ENCODE peak calls at places on chromosomes 6 and 20, in four cellular contexts. G, B, J and R are unnamed samples.

GRCh38 chr20:55095745-55096450 is 620.5 kb downstream of the DOK5 start:
- DNase-seq in B (no peak), G (no peak), J (no peak), R (no peak)

GRCh38 chr6:141406761-141407160 is 726.0 kb upstream of the GJE1 start:
- DNase-seq in J (no peak), G (no peak), B (no peak), R (no peak)

GRCh38 chr6:43716099-43716498 is 28.5 kb upstream of the MRPS18A start:
- DNase-seq in G (peak), J (no peak), B (no peak), R (peak)

GRCh38 chr6:80454197-80454596 is 347.7 kb downstream of the BCKDHB start:
- DNase-seq in J (peak), B (no peak), G (no peak), R (no peak)

GRCh38 chr6:14862845-14863244 is 383.0 kb upstream of the JARID2 start:
- DNase-seq in B (no peak), G (no peak), J (no peak), R (no peak)

GRCh38 chr6:63573899-63574553 is 1.7 kb downstream of the LOC128125822 start:
- DNase-seq in B (peak), G (no peak), J (peak), R (peak)

GRCh38 chr20:42179768-42180167 is 561.6 kb upstream of the CHD6 start:
- DNase-seq in B (no peak), J (no peak), G (no peak), R (no peak)

GRCh38 chr6:105949939-105950582 is 136.1 kb upstream of the PRDM1 start:
- DNase-seq in J (no peak), G (no peak), B (no peak), R (no peak)

GRCh38 chr6:154766993-154767392 is 33.8 kb downstream of the SCAF8 start:
- DNase-seq in J (no peak), G (no peak), B (no peak), R (no peak)

GRCh38 chr6:7243188-7243942 is 69.6 kb downstream of the SSR1 start:
- DNase-seq in J (peak), B (peak), G (peak), R (peak)

GRCh38 chr20:1624811-1625690 is 5.2 kb upstream of the SIRPB1 start:
- DNase-seq in J (no peak), B (no peak), G (no peak), R (no peak)

GRCh38 chr6:21753571-21754108 is 160.1 kb downstream of the SOX4 start:
- DNase-seq in B (no peak), J (no peak), G (no peak), R (no peak)

GRCh38 chr20:17956099-17956685 is 12.4 kb downstream of the SNX5 start:
- DNase-seq in J (no peak), G (no peak), B (no peak), R (peak)

GRCh38 chr6:149723771-149724417 is 6.0 kb upstream of the LATS1 start:
- DNase-seq in B (no peak), G (peak), J (peak), R (peak)

GRCh38 chr20:25062841-25063240 is 4.9 kb upstream of the ACSS1 start:
- DNase-seq in J (no peak), G (peak), B (no peak), R (no peak)

GRCh38 chr6:6057442-6058053 is 50.8 kb upstream of the NRN1 start:
- DNase-seq in J (peak), B (no peak), G (no peak), R (peak)

GRCh38 chr6:84842526-84843161 is 78.2 kb upstream of the TBX18 start:
- DNase-seq in G (no peak), J (peak), B (no peak), R (no peak)

GRCh38 chr20:7806831-7807230 is 133.4 kb downstream of the HAO1 start:
- DNase-seq in J (no peak), B (no peak), G (no peak), R (no peak)

GRCh38 chr20:11001767-11002540 is 328.2 kb upstream of the JAG1 start:
- DNase-seq in B (no peak), G (no peak), J (peak), R (no peak)

GRCh38 chr20:58515240-58516212 is at the start of gene APCDD1L:
- DNase-seq in J (no peak), B (no peak), G (no peak), R (no peak)

GRCh38 chr6:82331031-82331773 is 32.4 kb upstream of the TPBG start:
- DNase-seq in J (no peak), G (no peak), B (no peak), R (no peak)

GRCh38 chr20:31693987-31694661 is 28.5 kb downstream of the BCL2L1 start:
- DNase-seq in G (no peak), J (no peak), B (no peak), R (no peak)

GRCh38 chr20:16063876-16064275 is 509.4 kb downstream of the KIF16B start:
- DNase-seq in J (no peak), G (no peak), B (no peak), R (no peak)

GRCh38 chr20:36167826-36168634 is 13.5 kb downstream of the EPB41L1 start:
- DNase-seq in B (no peak), J (no peak), G (no peak), R (no peak)

GRCh38 chr20:57934007-57934805 is 224.4 kb upstream of the PMEPA1 start:
- DNase-seq in G (no peak), J (no peak), B (no peak), R (no peak)

GRCh38 chr6:169341065-169341464 is 87.4 kb upstream of the THBS2 start:
- DNase-seq in J (no peak), B (no peak), G (no peak), R (no peak)

GRCh38 chr6:50654155-50654554 is 59.2 kb upstream of the TFAP2D start:
- DNase-seq in G (no peak), B (no peak), J (no peak), R (no peak)

GRCh38 chr20:45294003-45294368 is 12.7 kb upstream of the RBPJL start:
- DNase-seq in B (no peak), J (no peak), G (no peak), R (no peak)
- TF ChIP-seq CTCF in B (no peak), J (no peak), G (no peak), R (no peak)

DNA sequence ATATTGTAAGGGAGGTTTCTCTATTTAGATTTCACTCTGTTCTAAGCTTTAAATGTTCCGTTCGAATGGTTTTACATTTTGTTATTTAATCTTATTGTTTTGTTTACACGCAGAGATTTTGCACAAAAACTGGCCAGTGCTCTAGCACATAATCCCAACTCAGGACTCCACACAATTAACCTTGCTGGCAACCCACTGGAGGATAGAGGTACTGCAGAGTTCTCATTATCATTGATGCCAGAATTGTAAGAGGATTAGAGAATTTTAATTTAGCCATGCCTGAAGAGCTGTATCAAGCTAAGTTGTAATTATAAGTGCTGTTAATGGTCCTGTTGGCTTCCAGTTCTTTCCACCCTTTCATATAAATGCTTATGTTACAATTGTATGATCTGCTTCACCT is 179.7 kb upstream of the SCGN start:
- DNase-seq in B (no peak), J (no peak), G (no peak), R (no peak)
- TF ChIP-seq CTCF in B (no peak), J (no peak), G (no peak), R (peak)

DNA sequence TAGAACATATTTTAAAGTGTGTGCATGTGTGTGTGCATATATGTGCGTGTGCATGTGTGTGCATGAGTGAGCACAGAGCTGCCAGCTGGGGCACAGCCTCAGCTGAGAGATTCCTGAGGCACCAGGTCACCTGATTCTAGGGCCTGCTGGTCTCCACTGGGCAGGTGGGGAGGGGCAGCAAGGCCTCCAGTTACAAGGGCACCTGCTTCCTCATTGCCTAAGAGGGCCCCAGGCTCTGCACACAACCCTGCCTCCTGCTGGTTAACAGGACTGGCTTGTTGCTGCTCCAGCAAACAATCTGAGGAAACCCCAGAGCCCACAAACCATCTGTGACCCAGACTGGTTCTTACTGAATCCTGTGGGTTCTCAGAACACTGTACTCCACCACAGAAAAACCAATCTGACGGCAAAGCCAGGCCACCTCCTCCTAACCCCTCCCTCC is 22.9 kb upstream of the UBE2J1 start:
- DNase-seq in G (peak), B (peak), J (peak), R (peak)
- TF ChIP-seq CTCF in G (peak), B (no peak), J (no peak), R (peak)

DNA sequence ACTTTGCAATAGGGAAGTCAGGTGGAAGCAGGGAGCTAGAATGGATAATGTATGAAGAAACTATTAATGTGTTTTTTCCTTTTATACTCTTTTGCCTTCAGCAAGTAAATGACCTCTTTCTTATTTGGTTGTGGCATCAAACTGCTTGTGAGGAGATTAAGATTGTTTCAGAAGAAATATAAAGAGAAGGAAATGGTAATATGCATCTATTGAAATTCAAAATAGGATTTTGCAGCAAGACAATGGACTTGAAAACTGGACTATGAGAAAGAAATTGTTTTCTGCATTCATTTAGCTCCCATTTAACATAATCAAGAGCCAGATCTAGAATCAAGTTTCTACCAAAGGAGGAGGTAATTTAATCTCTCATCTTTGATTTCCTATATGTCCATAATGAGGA is 32.3 kb upstream of the KIFC1 start:
- DNase-seq in J (no peak), B (no peak), G (no peak), R (no peak)
- TF ChIP-seq CTCF in J (no peak), B (no peak), G (no peak), R (no peak)

GRCh38 chr6:103800131-103800670 is 1059.5 kb downstream of the HACE1 start:
- DNase-seq in J (no peak), G (no peak), B (no peak), R (no peak)

GRCh38 chr6:103798166-103798565 is 1061.6 kb downstream of the HACE1 start:
- DNase-seq in J (no peak), G (no peak), B (no peak), R (no peak)

DNA sequence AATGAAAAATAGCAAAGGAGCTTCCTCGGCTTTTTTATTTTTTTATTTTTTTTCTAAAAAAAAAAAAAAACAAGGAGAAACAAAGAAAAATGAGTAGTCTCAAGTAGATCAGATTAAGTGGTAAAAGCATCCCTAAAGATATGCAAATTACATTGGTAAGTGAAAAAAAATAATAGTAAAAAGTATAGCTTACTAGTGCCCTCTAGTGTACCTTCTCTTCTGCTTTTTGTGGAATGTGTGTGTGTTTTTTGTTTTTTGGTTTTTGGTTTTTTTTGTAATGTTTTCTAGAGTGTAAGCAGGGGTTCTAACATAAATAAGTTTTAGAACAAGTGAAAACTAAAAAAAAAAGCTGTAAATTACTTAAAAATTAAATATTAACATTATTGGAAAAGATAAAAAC is 1062.0 kb downstream of the HACE1 start:
- DNase-seq in B (no peak), J (no peak), G (no peak), R (peak)
- TF ChIP-seq CTCF in B (no peak), J (no peak), G (no peak), R (peak)

DNA sequence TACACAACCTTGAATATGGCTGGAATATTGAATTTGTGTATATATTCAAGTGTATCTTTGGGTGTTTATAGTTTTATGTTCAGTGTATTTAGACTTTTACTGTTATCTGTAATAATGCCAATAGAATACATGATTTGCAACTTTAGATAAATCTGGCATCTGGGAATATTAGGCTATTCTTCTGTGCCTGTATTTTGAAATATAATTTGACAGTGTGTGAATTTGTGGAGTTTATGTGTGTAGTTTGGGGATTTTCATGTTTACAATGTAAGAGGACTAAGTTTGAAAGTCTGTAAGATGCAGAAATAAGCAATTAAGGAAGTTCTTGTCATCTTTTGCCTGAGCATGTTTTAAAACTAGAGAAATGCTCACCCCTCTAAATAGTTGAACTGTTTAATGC is at the start of gene OR10C1:
- DNase-seq in B (no peak), G (no peak), J (no peak), R (no peak)
- TF ChIP-seq CTCF in B (no peak), G (no peak), J (no peak), R (no peak)